ENCODE peak calls at places on chromosomes 2 and 18, in six cellular contexts. One of them, this sample, is unnamed.

GRCh38 chr2:72114693-72115051 is 33.0 kb downstream of the CYP26B1 start:
- DNase-seq in HuH-7.5: no peak
- DNase-seq in stromal cell of bone marrow: no peak
- DNase-seq in H9: no peak
- DNase-seq in Right ventricle myocardium superior: no peak
- DNase-seq in foreskin fibroblast: no peak
- DNase-seq in this sample: no peak

GRCh38 chr2:51781691-51782090 is 749.8 kb upstream of the NRXN1 start:
- DNase-seq in HuH-7.5: no peak
- DNase-seq in stromal cell of bone marrow: no peak
- DNase-seq in H9: no peak
- DNase-seq in Right ventricle myocardium superior: no peak
- DNase-seq in foreskin fibroblast: no peak
- DNase-seq in this sample: no peak

GRCh38 chr2:2848621-2849443 is 517.8 kb upstream of the MYT1L start:
- DNase-seq in HuH-7.5: no peak
- DNase-seq in stromal cell of bone marrow: no peak
- DNase-seq in H9: no peak
- DNase-seq in Right ventricle myocardium superior: no peak
- DNase-seq in foreskin fibroblast: no peak
- DNase-seq in this sample: no peak

GRCh38 chr2:189829092-189829843 is 45.0 kb downstream of the PMS1 start:
- DNase-seq in HuH-7.5: no peak
- DNase-seq in stromal cell of bone marrow: no peak
- DNase-seq in H9: no peak
- DNase-seq in Right ventricle myocardium superior: no peak
- DNase-seq in foreskin fibroblast: peak; percentile 64
- DNase-seq in this sample: no peak

GRCh38 chr2:239394978-239395377 is 5.8 kb downstream of the HDAC4 start:
- DNase-seq in HuH-7.5: no peak
- DNase-seq in stromal cell of bone marrow: no peak
- DNase-seq in H9: no peak
- DNase-seq in Right ventricle myocardium superior: no peak
- DNase-seq in foreskin fibroblast: no peak
- DNase-seq in this sample: peak; percentile 61

GRCh38 chr2:233990261-233990798 is 60.2 kb upstream of the SPP2 start:
- DNase-seq in HuH-7.5: no peak
- DNase-seq in stromal cell of bone marrow: no peak
- DNase-seq in H9: no peak
- DNase-seq in Right ventricle myocardium superior: no peak
- DNase-seq in foreskin fibroblast: no peak
- DNase-seq in this sample: no peak

GRCh38 chr18:10833656-10834055 is 307.8 kb downstream of the NAPG start:
- DNase-seq in HuH-7.5: no peak
- DNase-seq in stromal cell of bone marrow: no peak
- DNase-seq in H9: no peak
- DNase-seq in Right ventricle myocardium superior: no peak
- DNase-seq in foreskin fibroblast: no peak
- DNase-seq in this sample: no peak

GRCh38 chr2:165572155-165572554 is 102.7 kb downstream of the CSRNP3 start:
- DNase-seq in HuH-7.5: no peak
- DNase-seq in stromal cell of bone marrow: no peak
- DNase-seq in H9: no peak
- DNase-seq in Right ventricle myocardium superior: no peak
- DNase-seq in foreskin fibroblast: no peak
- DNase-seq in this sample: no peak

GRCh38 chr18:57497372-57498294 is 62.5 kb downstream of the ONECUT2 start:
- DNase-seq in HuH-7.5: no peak
- DNase-seq in stromal cell of bone marrow: peak; percentile 12
- DNase-seq in H9: no peak
- DNase-seq in Right ventricle myocardium superior: no peak
- DNase-seq in foreskin fibroblast: peak; percentile 50
- DNase-seq in this sample: no peak

GRCh38 chr2:68806511-68807109 is 64.6 kb downstream of the BMP10 start:
- DNase-seq in HuH-7.5: no peak
- DNase-seq in stromal cell of bone marrow: peak; percentile 22
- DNase-seq in H9: no peak
- DNase-seq in Right ventricle myocardium superior: no peak
- DNase-seq in foreskin fibroblast: peak; percentile 51
- DNase-seq in this sample: no peak

GRCh38 chr2:239715606-239716005 is 309.5 kb downstream of the NDUFA10 start:
- DNase-seq in HuH-7.5: no peak
- DNase-seq in stromal cell of bone marrow: no peak
- DNase-seq in H9: peak; percentile 19
- DNase-seq in Right ventricle myocardium superior: peak; percentile 38
- DNase-seq in foreskin fibroblast: no peak
- DNase-seq in this sample: no peak

GRCh38 chr2:188024811-188025210 is 266.9 kb upstream of the GULP1 start:
- DNase-seq in HuH-7.5: no peak
- DNase-seq in stromal cell of bone marrow: peak; percentile 11
- DNase-seq in H9: no peak
- DNase-seq in Right ventricle myocardium superior: no peak
- DNase-seq in foreskin fibroblast: peak; percentile 38
- DNase-seq in this sample: no peak

GRCh38 chr2:222993920-222994650 is 57.9 kb upstream of the KCNE4 start:
- DNase-seq in HuH-7.5: no peak
- DNase-seq in stromal cell of bone marrow: peak; percentile 96
- DNase-seq in H9: no peak
- DNase-seq in Right ventricle myocardium superior: peak; percentile 88
- DNase-seq in foreskin fibroblast: peak; percentile 97
- DNase-seq in this sample: peak; percentile 98

GRCh38 chr2:28993211-28993960 is 12.3 kb downstream of the TOGARAM2 start:
- DNase-seq in HuH-7.5: no peak
- DNase-seq in stromal cell of bone marrow: no peak
- DNase-seq in H9: no peak
- DNase-seq in Right ventricle myocardium superior: no peak
- DNase-seq in foreskin fibroblast: no peak
- DNase-seq in this sample: no peak

GRCh38 chr2:176582990-176583481 is 313.8 kb downstream of the MTX2 start:
- DNase-seq in HuH-7.5: no peak
- DNase-seq in stromal cell of bone marrow: peak; percentile 91
- DNase-seq in H9: no peak
- DNase-seq in Right ventricle myocardium superior: no peak
- DNase-seq in foreskin fibroblast: peak; percentile 93
- DNase-seq in this sample: peak; percentile 67

GRCh38 chr2:31216734-31217133 is 581 bp downstream of the CAPN14 start:
- DNase-seq in HuH-7.5: no peak
- DNase-seq in stromal cell of bone marrow: no peak
- DNase-seq in H9: peak; percentile 9
- DNase-seq in Right ventricle myocardium superior: no peak
- DNase-seq in foreskin fibroblast: no peak
- DNase-seq in this sample: no peak

GRCh38 chr2:139949242-139949972 is 1169.2 kb upstream of the NXPH2 start:
- DNase-seq in HuH-7.5: no peak
- DNase-seq in stromal cell of bone marrow: no peak
- DNase-seq in H9: no peak
- DNase-seq in Right ventricle myocardium superior: no peak
- DNase-seq in foreskin fibroblast: no peak
- DNase-seq in this sample: no peak

GRCh38 chr2:223166215-223166493 is 114.2 kb downstream of the KCNE4 start:
- DNase-seq in HuH-7.5: no peak
- DNase-seq in stromal cell of bone marrow: no peak
- DNase-seq in H9: no peak
- DNase-seq in Right ventricle myocardium superior: no peak
- DNase-seq in foreskin fibroblast: no peak
- DNase-seq in this sample: no peak

GRCh38 chr2:152755029-152755428 is 36.6 kb downstream of the ARL6IP6 start:
- DNase-seq in HuH-7.5: no peak
- DNase-seq in stromal cell of bone marrow: no peak
- DNase-seq in H9: peak; percentile 70
- DNase-seq in Right ventricle myocardium superior: no peak
- DNase-seq in foreskin fibroblast: no peak
- DNase-seq in this sample: no peak

GRCh38 chr2:182101263-182101662 is 115.6 kb downstream of the PPP1R1C start:
- DNase-seq in HuH-7.5: peak; percentile 9
- DNase-seq in stromal cell of bone marrow: no peak
- DNase-seq in H9: no peak
- DNase-seq in Right ventricle myocardium superior: no peak
- DNase-seq in foreskin fibroblast: peak; percentile 8
- DNase-seq in this sample: no peak

GRCh38 chr2:229445501-229446294 is 174.6 kb upstream of the PID1 start:
- DNase-seq in HuH-7.5: no peak
- DNase-seq in stromal cell of bone marrow: peak; percentile 67
- DNase-seq in H9: no peak
- DNase-seq in Right ventricle myocardium superior: peak; percentile 55
- DNase-seq in foreskin fibroblast: peak; percentile 74
- DNase-seq in this sample: peak; percentile 87

GRCh38 chr2:1542971-1543370 is 129.7 kb downstream of the TPO start:
- DNase-seq in HuH-7.5: no peak
- DNase-seq in stromal cell of bone marrow: no peak
- DNase-seq in H9: no peak
- DNase-seq in Right ventricle myocardium superior: no peak
- DNase-seq in foreskin fibroblast: no peak
- DNase-seq in this sample: no peak

GRCh38 chr2:88048541-88048940 is 7.0 kb downstream of the KRCC1 start:
- DNase-seq in HuH-7.5: no peak
- DNase-seq in stromal cell of bone marrow: no peak
- DNase-seq in H9: no peak
- DNase-seq in Right ventricle myocardium superior: no peak
- DNase-seq in foreskin fibroblast: no peak
- DNase-seq in this sample: no peak